ENCODE peak calls at places on chromosome 1, in seven cellular contexts. One of them, this sample, is unnamed.

GRCh38 chr1:20061866-20062265 is 8.1 kb upstream of the PLA2G5 start:
- DNase-seq in omental fat pad: no peak
- DNase-seq in PC-9: no peak
- DNase-seq in WERI-Rb-1: no peak
- DNase-seq in GM12865: no peak
- DNase-seq in fibroblast of mammary gland: peak
- DNase-seq in pancreas: no peak
- DNase-seq in this sample: no peak

GRCh38 chr1:114278911-114279310 is 125.2 kb upstream of the SYT6 start:
- DNase-seq in omental fat pad: no peak
- DNase-seq in PC-9: no peak
- DNase-seq in WERI-Rb-1: no peak
- DNase-seq in GM12865: no peak
- DNase-seq in fibroblast of mammary gland: no peak
- DNase-seq in pancreas: no peak
- DNase-seq in this sample: no peak

GRCh38 chr1:162062542-162063015 is 6.9 kb upstream of the NOS1AP start:
- DNase-seq in omental fat pad: no peak
- DNase-seq in PC-9: no peak
- DNase-seq in WERI-Rb-1: peak
- DNase-seq in GM12865: no peak
- DNase-seq in fibroblast of mammary gland: peak
- DNase-seq in pancreas: no peak
- DNase-seq in this sample: no peak

GRCh38 chr1:226186124-226187018 is at the start of gene ACBD3:
- DNase-seq in omental fat pad: peak
- DNase-seq in PC-9: peak
- DNase-seq in WERI-Rb-1: peak
- DNase-seq in GM12865: peak
- DNase-seq in fibroblast of mammary gland: peak
- DNase-seq in pancreas: peak
- DNase-seq in this sample: peak

GRCh38 chr1:153963030-153963849 is at the start of gene SLC39A1:
- DNase-seq in omental fat pad: peak
- DNase-seq in PC-9: peak
- DNase-seq in WERI-Rb-1: peak
- DNase-seq in GM12865: peak
- DNase-seq in fibroblast of mammary gland: peak
- DNase-seq in pancreas: peak
- DNase-seq in this sample: peak

GRCh38 chr1:216596298-216596947 is 126.8 kb downstream of the ESRRG start:
- DNase-seq in omental fat pad: no peak
- DNase-seq in PC-9: no peak
- DNase-seq in WERI-Rb-1: no peak
- DNase-seq in GM12865: no peak
- DNase-seq in fibroblast of mammary gland: peak
- DNase-seq in pancreas: no peak
- DNase-seq in this sample: no peak

GRCh38 chr1:157050836-157051235 is 5.3 kb upstream of the ARHGEF11 start:
- DNase-seq in omental fat pad: no peak
- DNase-seq in PC-9: no peak
- DNase-seq in WERI-Rb-1: no peak
- DNase-seq in GM12865: no peak
- DNase-seq in fibroblast of mammary gland: no peak
- DNase-seq in pancreas: no peak
- DNase-seq in this sample: no peak

GRCh38 chr1:117832453-117832852 is 97.0 kb downstream of the GDAP2 start:
- DNase-seq in omental fat pad: no peak
- DNase-seq in PC-9: no peak
- DNase-seq in WERI-Rb-1: no peak
- DNase-seq in GM12865: no peak
- DNase-seq in fibroblast of mammary gland: no peak
- DNase-seq in pancreas: peak
- DNase-seq in this sample: no peak

GRCh38 chr1:247212012-247212411 is 40.2 kb upstream of the ZNF124 start:
- DNase-seq in omental fat pad: no peak
- DNase-seq in PC-9: no peak
- DNase-seq in WERI-Rb-1: no peak
- DNase-seq in GM12865: peak
- DNase-seq in fibroblast of mammary gland: no peak
- DNase-seq in pancreas: no peak
- DNase-seq in this sample: no peak

GRCh38 chr1:222387020-222387816 is 160.7 kb downstream of the HHIPL2 start:
- DNase-seq in omental fat pad: no peak
- DNase-seq in PC-9: no peak
- DNase-seq in WERI-Rb-1: no peak
- DNase-seq in GM12865: peak
- DNase-seq in fibroblast of mammary gland: no peak
- DNase-seq in pancreas: no peak
- DNase-seq in this sample: no peak

GRCh38 chr1:175317795-175318194 is 125.2 kb upstream of the KIAA0040 start:
- DNase-seq in omental fat pad: no peak
- DNase-seq in PC-9: peak
- DNase-seq in WERI-Rb-1: no peak
- DNase-seq in GM12865: no peak
- DNase-seq in fibroblast of mammary gland: peak
- DNase-seq in pancreas: peak
- DNase-seq in this sample: no peak

GRCh38 chr1:20465187-20465586 is 20.8 kb downstream of the CAMK2N1 start:
- DNase-seq in omental fat pad: no peak
- DNase-seq in PC-9: no peak
- DNase-seq in WERI-Rb-1: no peak
- DNase-seq in GM12865: no peak
- DNase-seq in fibroblast of mammary gland: no peak
- DNase-seq in pancreas: no peak
- DNase-seq in this sample: no peak

GRCh38 chr1:233565313-233565712 is 48.6 kb upstream of the KCNK1 start:
- DNase-seq in omental fat pad: no peak
- DNase-seq in PC-9: no peak
- DNase-seq in WERI-Rb-1: no peak
- DNase-seq in GM12865: no peak
- DNase-seq in fibroblast of mammary gland: no peak
- DNase-seq in pancreas: no peak
- DNase-seq in this sample: no peak

GRCh38 chr1:3315991-3316943 is 138.2 kb upstream of the ARHGEF16 start:
- DNase-seq in omental fat pad: no peak
- DNase-seq in PC-9: no peak
- DNase-seq in WERI-Rb-1: no peak
- DNase-seq in GM12865: no peak
- DNase-seq in fibroblast of mammary gland: no peak
- DNase-seq in pancreas: no peak
- DNase-seq in this sample: no peak

GRCh38 chr1:198088360-198089071 is 68.3 kb upstream of the NEK7 start:
- DNase-seq in omental fat pad: no peak
- DNase-seq in PC-9: no peak
- DNase-seq in WERI-Rb-1: no peak
- DNase-seq in GM12865: peak
- DNase-seq in fibroblast of mammary gland: peak
- DNase-seq in pancreas: no peak
- DNase-seq in this sample: peak

GRCh38 chr1:204499511-204500468 is 5.2 kb upstream of the PIK3C2B start:
- DNase-seq in omental fat pad: no peak
- DNase-seq in PC-9: no peak
- DNase-seq in WERI-Rb-1: peak
- DNase-seq in GM12865: no peak
- DNase-seq in fibroblast of mammary gland: no peak
- DNase-seq in pancreas: no peak
- DNase-seq in this sample: no peak

GRCh38 chr1:238257018-238257417 is 366.3 kb upstream of the ZP4 start:
- DNase-seq in omental fat pad: no peak
- DNase-seq in PC-9: no peak
- DNase-seq in WERI-Rb-1: no peak
- DNase-seq in GM12865: no peak
- DNase-seq in fibroblast of mammary gland: no peak
- DNase-seq in pancreas: no peak
- DNase-seq in this sample: no peak

DNA sequence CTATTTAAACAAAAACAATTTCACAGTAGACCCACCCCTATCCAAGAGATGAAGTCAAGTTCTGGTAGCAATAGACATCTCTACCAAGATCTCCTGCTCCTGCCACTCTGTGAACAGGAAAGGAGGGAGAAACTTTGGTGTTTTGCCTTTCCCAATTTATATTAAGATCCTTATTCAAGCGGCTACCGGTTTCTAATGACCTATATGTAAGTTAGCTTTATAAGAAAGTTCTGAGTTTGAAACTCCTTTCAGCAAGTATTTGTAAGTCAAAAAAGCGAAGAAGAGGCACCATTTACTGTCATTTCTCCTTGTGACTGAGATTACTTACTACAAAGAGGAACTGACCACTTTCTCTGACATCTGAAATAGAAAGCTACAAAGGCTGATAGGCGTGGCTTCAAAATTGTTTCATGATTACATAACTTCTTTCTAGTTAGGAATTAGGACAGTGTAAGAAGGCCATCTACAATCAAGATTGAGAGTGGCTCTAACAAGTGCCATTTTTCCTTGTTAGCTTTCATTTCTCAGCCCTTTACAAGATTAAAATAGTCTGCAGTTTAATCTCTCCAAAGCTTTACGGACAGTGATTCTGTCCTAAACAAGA is at the start of gene MNDA:
- DNase-seq in omental fat pad: no peak
- DNase-seq in PC-9: no peak
- DNase-seq in WERI-Rb-1: no peak
- DNase-seq in GM12865: peak
- DNase-seq in fibroblast of mammary gland: no peak
- DNase-seq in pancreas: no peak
- DNase-seq in this sample: no peak
- TF ChIP-seq CTCF in omental fat pad: no peak
- TF ChIP-seq CTCF in PC-9: no peak
- TF ChIP-seq CTCF in WERI-Rb-1: no peak
- TF ChIP-seq CTCF in GM12865: no peak
- TF ChIP-seq CTCF in fibroblast of mammary gland: no peak
- TF ChIP-seq CTCF in pancreas: no peak
- TF ChIP-seq CTCF in this sample: no peak

GRCh38 chr1:164614316-164614715 is 55.3 kb downstream of the PBX1 start:
- DNase-seq in omental fat pad: no peak
- DNase-seq in PC-9: no peak
- DNase-seq in WERI-Rb-1: no peak
- DNase-seq in GM12865: no peak
- DNase-seq in fibroblast of mammary gland: no peak
- DNase-seq in pancreas: no peak
- DNase-seq in this sample: no peak

GRCh38 chr1:164619006-164619784 is 60.2 kb downstream of the PBX1 start:
- DNase-seq in omental fat pad: no peak
- DNase-seq in PC-9: no peak
- DNase-seq in WERI-Rb-1: no peak
- DNase-seq in GM12865: no peak
- DNase-seq in fibroblast of mammary gland: no peak
- DNase-seq in pancreas: no peak
- DNase-seq in this sample: no peak

GRCh38 chr1:164622057-164622840 is 63.3 kb downstream of the PBX1 start:
- DNase-seq in omental fat pad: no peak
- DNase-seq in PC-9: no peak
- DNase-seq in WERI-Rb-1: no peak
- DNase-seq in GM12865: no peak
- DNase-seq in fibroblast of mammary gland: no peak
- DNase-seq in pancreas: no peak
- DNase-seq in this sample: no peak

GRCh38 chr1:164613176-164613575 is 54.2 kb downstream of the PBX1 start:
- DNase-seq in omental fat pad: no peak
- DNase-seq in PC-9: peak
- DNase-seq in WERI-Rb-1: no peak
- DNase-seq in GM12865: no peak
- DNase-seq in fibroblast of mammary gland: peak
- DNase-seq in pancreas: no peak
- DNase-seq in this sample: no peak

GRCh38 chr1:164617607-164618564 is 58.9 kb downstream of the PBX1 start:
- DNase-seq in omental fat pad: no peak
- DNase-seq in PC-9: no peak
- DNase-seq in WERI-Rb-1: peak
- DNase-seq in GM12865: peak
- DNase-seq in fibroblast of mammary gland: peak
- DNase-seq in pancreas: no peak
- DNase-seq in this sample: peak
- TF ChIP-seq CTCF in omental fat pad: no peak
- TF ChIP-seq CTCF in PC-9: peak
- TF ChIP-seq CTCF in WERI-Rb-1: peak
- TF ChIP-seq CTCF in GM12865: peak
- TF ChIP-seq CTCF in fibroblast of mammary gland: peak
- TF ChIP-seq CTCF in pancreas: peak
- TF ChIP-seq CTCF in this sample: peak

GRCh38 chr1:67749263-67749843 is 64.4 kb downstream of the GADD45A start:
- DNase-seq in omental fat pad: no peak
- DNase-seq in PC-9: no peak
- DNase-seq in WERI-Rb-1: no peak
- DNase-seq in GM12865: no peak
- DNase-seq in fibroblast of mammary gland: no peak
- DNase-seq in pancreas: no peak
- DNase-seq in this sample: no peak
- TF ChIP-seq CTCF in omental fat pad: no peak
- TF ChIP-seq CTCF in PC-9: no peak
- TF ChIP-seq CTCF in WERI-Rb-1: no peak
- TF ChIP-seq CTCF in GM12865: no peak
- TF ChIP-seq CTCF in fibroblast of mammary gland: no peak
- TF ChIP-seq CTCF in pancreas: no peak
- TF ChIP-seq CTCF in this sample: no peak

GRCh38 chr1:53408755-53409129 is 50.5 kb upstream of the DMRTB1 start:
- DNase-seq in omental fat pad: no peak
- DNase-seq in PC-9: no peak
- DNase-seq in WERI-Rb-1: no peak
- DNase-seq in GM12865: no peak
- DNase-seq in fibroblast of mammary gland: no peak
- DNase-seq in pancreas: no peak
- DNase-seq in this sample: no peak

GRCh38 chr1:53409695-53410094 is 49.5 kb upstream of the DMRTB1 start:
- DNase-seq in omental fat pad: no peak
- DNase-seq in PC-9: peak
- DNase-seq in WERI-Rb-1: no peak
- DNase-seq in GM12865: peak
- DNase-seq in fibroblast of mammary gland: no peak
- DNase-seq in pancreas: no peak
- DNase-seq in this sample: no peak

GRCh38 chr1:53409233-53409632 is 50.0 kb upstream of the DMRTB1 start:
- DNase-seq in omental fat pad: no peak
- DNase-seq in PC-9: peak
- DNase-seq in WERI-Rb-1: no peak
- DNase-seq in GM12865: peak
- DNase-seq in fibroblast of mammary gland: no peak
- DNase-seq in pancreas: no peak
- DNase-seq in this sample: no peak

GRCh38 chr1:53410691-53411090 is 48.5 kb upstream of the DMRTB1 start:
- DNase-seq in omental fat pad: no peak
- DNase-seq in PC-9: no peak
- DNase-seq in WERI-Rb-1: no peak
- DNase-seq in GM12865: no peak
- DNase-seq in fibroblast of mammary gland: no peak
- DNase-seq in pancreas: no peak
- DNase-seq in this sample: no peak

DNA sequence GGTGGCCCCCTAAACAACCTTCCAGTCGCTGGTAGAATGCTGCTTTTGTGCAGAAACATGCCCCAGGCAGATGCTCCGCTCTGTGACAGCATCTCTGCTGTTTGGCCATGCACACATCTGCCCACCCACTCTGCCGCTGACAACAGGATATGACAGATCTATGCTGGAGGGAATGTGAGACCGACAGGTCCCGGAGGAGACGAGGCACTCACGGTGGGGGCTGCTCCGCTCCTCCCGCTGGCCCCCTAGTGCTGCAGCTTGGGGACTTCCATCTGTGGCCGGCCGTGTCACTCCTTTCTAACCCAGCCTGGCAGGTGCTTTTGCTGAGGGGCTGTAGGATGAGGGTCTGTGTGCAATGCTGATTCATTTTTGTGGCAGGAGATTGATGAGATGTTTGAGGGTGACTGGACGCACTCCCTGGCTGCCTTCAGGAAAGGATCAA is 49.1 kb upstream of the DMRTB1 start:
- DNase-seq in omental fat pad: no peak
- DNase-seq in PC-9: peak
- DNase-seq in WERI-Rb-1: no peak
- DNase-seq in GM12865: peak
- DNase-seq in fibroblast of mammary gland: peak
- DNase-seq in pancreas: no peak
- DNase-seq in this sample: no peak
- TF ChIP-seq CTCF in omental fat pad: no peak
- TF ChIP-seq CTCF in PC-9: no peak
- TF ChIP-seq CTCF in WERI-Rb-1: no peak
- TF ChIP-seq CTCF in GM12865: no peak
- TF ChIP-seq CTCF in fibroblast of mammary gland: no peak
- TF ChIP-seq CTCF in pancreas: no peak
- TF ChIP-seq CTCF in this sample: no peak